ENCODE peak calls at places on chromosomes 6 and 20, in eight cellular contexts. A is GM23248, I is lower leg skin, N is left ventricle myocardium inferior, W is fibroblast of lung, M is GM12865, H is fibroblast of the aortic adventitia, Y is lung. O is an unnamed sample.

GRCh38 chr6:163427498-163428254 is 13.2 kb downstream of the QKI start:
- DNase-seq in A (peak), I (no peak), N (no peak), W (peak), M (peak), H (peak), Y (no peak), O (no peak)

GRCh38 chr6:22785036-22785435 is 215.7 kb downstream of the HDGFL1 start:
- DNase-seq in A (no peak), I (no peak), N (no peak), W (peak), M (peak), H (no peak), Y (no peak), O (no peak)

GRCh38 chr20:62774076-62774714 is 22.1 kb upstream of the MRGBP start:
- DNase-seq in A (no peak), I (no peak), N (no peak), W (no peak), M (no peak), H (no peak), Y (no peak), O (no peak)

GRCh38 chr20:62926229-62927127 is at the start of gene DIDO1:
- DNase-seq in A (peak), I (peak), N (peak), W (peak), M (peak), H (peak), Y (peak), O (no peak)

GRCh38 chr6:170091000-170091638 is 199.8 kb downstream of the DLL1 start:
- DNase-seq in A (no peak), I (no peak), N (no peak), W (no peak), M (no peak), H (no peak), Y (no peak), O (no peak)

GRCh38 chr6:102438181-102438580 is 1044.7 kb downstream of the GRIK2 start:
- DNase-seq in A (no peak), I (no peak), N (no peak), W (no peak), M (no peak), H (no peak), Y (no peak), O (no peak)

GRCh38 chr6:52975580-52975979 is 19.5 kb downstream of the GSTA4 start:
- DNase-seq in A (peak), I (no peak), N (no peak), W (peak), M (no peak), H (peak), Y (no peak), O (no peak)

GRCh38 chr6:126820617-126821016 is 297.9 kb upstream of the RSPO3 start:
- DNase-seq in A (no peak), I (no peak), N (no peak), W (no peak), M (no peak), H (no peak), Y (no peak), O (no peak)

GRCh38 chr6:2797564-2798014 is 32.4 kb downstream of the WRNIP1 start:
- DNase-seq in A (no peak), I (no peak), N (no peak), W (no peak), M (no peak), H (no peak), Y (peak), O (no peak)

GRCh38 chr6:24740861-24741260 is 21.9 kb upstream of the C6orf62 start:
- DNase-seq in A (peak), I (no peak), N (no peak), W (no peak), M (no peak), H (no peak), Y (no peak), O (no peak)

GRCh38 chr6:23027281-23027680 is 457.9 kb downstream of the HDGFL1 start:
- DNase-seq in A (no peak), I (no peak), N (no peak), W (no peak), M (no peak), H (no peak), Y (no peak), O (no peak)

GRCh38 chr6:41917528-41917927 is 3.4 kb downstream of the MED20 start:
- DNase-seq in A (peak), I (no peak), N (no peak), W (peak), M (peak), H (peak), Y (no peak), O (peak)

GRCh38 chr6:43334466-43335095 is 26.0 kb upstream of the CRIP3 start:
- DNase-seq in A (peak), I (no peak), N (no peak), W (peak), M (peak), H (peak), Y (no peak), O (peak)

GRCh38 chr6:112222111-112222726 is 32.1 kb downstream of the LAMA4 start:
- DNase-seq in A (peak), I (no peak), N (no peak), W (peak), M (no peak), H (peak), Y (no peak), O (no peak)

GRCh38 chr6:16578695-16579094 is 182.6 kb downstream of the ATXN1 start:
- DNase-seq in A (no peak), I (no peak), N (no peak), W (no peak), M (no peak), H (no peak), Y (no peak), O (no peak)

GRCh38 chr6:73655341-73655917 is 1.6 kb upstream of the SLC17A5 start:
- DNase-seq in A (peak), I (no peak), N (no peak), W (no peak), M (no peak), H (no peak), Y (no peak), O (no peak)
- H3K4me3 ChIP-seq in A (peak), I (no peak), N (peak), W (no peak), M (peak), H (peak), Y (no peak), O (peak)

GRCh38 chr6:156396791-156397418 is 380.3 kb upstream of the ARID1B start:
- DNase-seq in A (no peak), I (no peak), N (no peak), W (no peak), M (no peak), H (no peak), Y (no peak), O (no peak)

GRCh38 chr6:156400487-156400886 is 376.7 kb upstream of the ARID1B start:
- DNase-seq in A (no peak), I (no peak), N (no peak), W (no peak), M (no peak), H (no peak), Y (no peak), O (no peak)

GRCh38 chr6:156396068-156396771 is 381.0 kb upstream of the ARID1B start:
- DNase-seq in A (no peak), I (no peak), N (no peak), W (no peak), M (peak), H (no peak), Y (no peak), O (no peak)

GRCh38 chr6:156395276-156395675 is 381.9 kb upstream of the ARID1B start:
- DNase-seq in A (no peak), I (peak), N (no peak), W (no peak), M (peak), H (no peak), Y (no peak), O (no peak)

GRCh38 chr6:156398371-156398770 is 378.8 kb upstream of the ARID1B start:
- DNase-seq in A (no peak), I (no peak), N (no peak), W (no peak), M (no peak), H (no peak), Y (no peak), O (no peak)
- H3K4me3 ChIP-seq in A (no peak), I (no peak), N (no peak), W (no peak), M (no peak), H (no peak), Y (no peak), O (no peak)

GRCh38 chr20:17870063-17870740 is 98.4 kb downstream of the SNX5 start:
- DNase-seq in A (peak), I (no peak), N (no peak), W (peak), M (no peak), H (peak), Y (no peak), O (no peak)
- H3K4me3 ChIP-seq in A (peak), I (no peak), N (peak), W (peak), M (no peak), H (no peak), Y (no peak), O (no peak)

GRCh38 chr6:7441048-7441775 is 51.6 kb downstream of the RIOK1 start:
- DNase-seq in A (no peak), I (no peak), N (no peak), W (no peak), M (no peak), H (no peak), Y (no peak), O (no peak)
- H3K4me3 ChIP-seq in A (peak), I (no peak), N (no peak), W (no peak), M (no peak), H (no peak), Y (no peak), O (no peak)

DNA sequence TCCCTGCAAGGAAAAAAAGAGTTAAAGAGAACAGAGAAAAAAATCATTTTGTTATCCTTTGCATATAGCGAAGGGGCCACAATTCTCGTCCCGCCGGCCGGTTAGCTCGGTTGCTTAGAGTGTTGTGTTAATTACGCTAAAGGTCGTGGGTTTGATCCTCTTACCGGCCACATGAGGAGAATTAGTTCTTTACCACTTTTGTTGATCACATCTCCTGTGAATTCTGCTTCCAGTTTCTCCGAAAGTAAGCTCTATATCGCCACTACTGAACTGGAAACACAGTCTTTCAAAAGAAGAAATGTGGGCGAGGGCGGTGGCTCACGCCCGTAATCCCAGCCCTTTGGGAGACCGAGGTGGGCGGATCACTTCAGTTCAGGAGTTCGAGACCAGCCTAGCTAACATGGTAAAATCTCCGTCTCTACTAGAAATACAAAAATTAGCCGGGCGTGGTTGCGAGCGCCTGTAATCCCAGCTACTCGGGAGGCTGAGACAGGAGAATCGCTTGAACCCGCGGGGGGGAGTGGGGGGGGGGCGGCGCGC is 13.4 kb downstream of the PRSS16 start:
- DNase-seq in A (no peak), I (no peak), N (no peak), W (no peak), M (no peak), H (no peak), Y (no peak), O (no peak)
- H3K4me3 ChIP-seq in A (peak), I (no peak), N (no peak), W (peak), M (no peak), H (no peak), Y (no peak), O (no peak)

GRCh38 chr20:22576733-22577514 is 7.4 kb downstream of the FOXA2 start:
- DNase-seq in A (no peak), I (no peak), N (no peak), W (no peak), M (no peak), H (no peak), Y (no peak), O (no peak)
- H3K4me3 ChIP-seq in A (no peak), I (no peak), N (no peak), W (no peak), M (no peak), H (no peak), Y (no peak), O (no peak)

GRCh38 chr6:39793528-39793927 is 1.4 kb downstream of the DAAM2 start:
- DNase-seq in A (no peak), I (no peak), N (no peak), W (no peak), M (no peak), H (no peak), Y (no peak), O (no peak)
- H3K4me3 ChIP-seq in A (peak), I (no peak), N (peak), W (peak), M (no peak), H (no peak), Y (no peak), O (no peak)